ENCODE peak calls at places on chromosomes 6 and 20, in five cellular contexts. One of them, this sample, is unnamed.

GRCh38 chr6:33787954-33788693 is 806 bp downstream of the LEMD2 start:
- DNase-seq in upper lobe of right lung: peak; percentile 89
- DNase-seq in thoracic aorta: no peak
- DNase-seq in left ventricle myocardium inferior: peak; percentile 77
- DNase-seq in fibroblast of lung: peak; percentile 83
- DNase-seq in this sample: peak; percentile 88

GRCh38 chr6:8065519-8065911 is 1.3 kb upstream of the BLOC1S5 start:
- DNase-seq in upper lobe of right lung: no peak
- DNase-seq in thoracic aorta: no peak
- DNase-seq in left ventricle myocardium inferior: no peak
- DNase-seq in fibroblast of lung: no peak
- DNase-seq in this sample: no peak

GRCh38 chr6:75498862-75499261 is 5.3 kb upstream of the FILIP1 start:
- DNase-seq in upper lobe of right lung: no peak
- DNase-seq in thoracic aorta: no peak
- DNase-seq in left ventricle myocardium inferior: no peak
- DNase-seq in fibroblast of lung: no peak
- DNase-seq in this sample: no peak

GRCh38 chr6:168542301-168542700 is 101.3 kb downstream of the SMOC2 start:
- DNase-seq in upper lobe of right lung: no peak
- DNase-seq in thoracic aorta: no peak
- DNase-seq in left ventricle myocardium inferior: no peak
- DNase-seq in fibroblast of lung: no peak
- DNase-seq in this sample: no peak

GRCh38 chr6:110255356-110255755 is 75.1 kb downstream of the CDC40 start:
- DNase-seq in upper lobe of right lung: no peak
- DNase-seq in thoracic aorta: no peak
- DNase-seq in left ventricle myocardium inferior: no peak
- DNase-seq in fibroblast of lung: peak; percentile 33
- DNase-seq in this sample: peak; percentile 54

GRCh38 chr6:79461205-79461604 is 76.0 kb downstream of the LCA5 start:
- DNase-seq in upper lobe of right lung: no peak
- DNase-seq in thoracic aorta: no peak
- DNase-seq in left ventricle myocardium inferior: no peak
- DNase-seq in fibroblast of lung: no peak
- DNase-seq in this sample: no peak

GRCh38 chr20:10502098-10502526 is 67.0 kb downstream of the SLX4IP start:
- DNase-seq in upper lobe of right lung: no peak
- DNase-seq in thoracic aorta: no peak
- DNase-seq in left ventricle myocardium inferior: no peak
- DNase-seq in fibroblast of lung: no peak
- DNase-seq in this sample: no peak

GRCh38 chr6:87656857-87657256 is 45.2 kb downstream of the AKIRIN2 start:
- DNase-seq in upper lobe of right lung: no peak
- DNase-seq in thoracic aorta: no peak
- DNase-seq in left ventricle myocardium inferior: no peak
- DNase-seq in fibroblast of lung: no peak
- DNase-seq in this sample: no peak

GRCh38 chr20:38534756-38535155 is 46.2 kb upstream of the ADIG start:
- DNase-seq in upper lobe of right lung: no peak
- DNase-seq in thoracic aorta: no peak
- DNase-seq in left ventricle myocardium inferior: no peak
- DNase-seq in fibroblast of lung: no peak
- DNase-seq in this sample: no peak

GRCh38 chr6:137676888-137677287 is 182.7 kb upstream of the OLIG3 start:
- DNase-seq in upper lobe of right lung: no peak
- DNase-seq in thoracic aorta: no peak
- DNase-seq in left ventricle myocardium inferior: no peak
- DNase-seq in fibroblast of lung: no peak
- DNase-seq in this sample: no peak

GRCh38 chr6:12288844-12289654 is 1.1 kb upstream of the EDN1 start:
- DNase-seq in upper lobe of right lung: no peak
- DNase-seq in thoracic aorta: no peak
- DNase-seq in left ventricle myocardium inferior: peak; percentile 16
- DNase-seq in fibroblast of lung: peak; percentile 61
- DNase-seq in this sample: peak; percentile 80

GRCh38 chr6:31401403-31401802 is 2.0 kb upstream of the MICA start:
- DNase-seq in upper lobe of right lung: no peak
- DNase-seq in thoracic aorta: no peak
- DNase-seq in left ventricle myocardium inferior: no peak
- DNase-seq in fibroblast of lung: peak; percentile 76
- DNase-seq in this sample: peak; percentile 80

GRCh38 chr20:37362821-37363220 is 16.9 kb downstream of the SRC start:
- DNase-seq in upper lobe of right lung: peak; percentile 37
- DNase-seq in thoracic aorta: no peak
- DNase-seq in left ventricle myocardium inferior: no peak
- DNase-seq in fibroblast of lung: no peak
- DNase-seq in this sample: no peak

GRCh38 chr6:116366740-116367275 is 3.9 kb upstream of the DSE start:
- DNase-seq in upper lobe of right lung: no peak
- DNase-seq in thoracic aorta: no peak
- DNase-seq in left ventricle myocardium inferior: no peak
- DNase-seq in fibroblast of lung: no peak
- DNase-seq in this sample: no peak

GRCh38 chr6:155327326-155328073 is 13.2 kb upstream of the TFB1M start:
- DNase-seq in upper lobe of right lung: no peak
- DNase-seq in thoracic aorta: no peak
- DNase-seq in left ventricle myocardium inferior: no peak
- DNase-seq in fibroblast of lung: peak; percentile 82
- DNase-seq in this sample: peak; percentile 78

GRCh38 chr6:150738092-150738625 is 127.3 kb upstream of the MTHFD1L start:
- DNase-seq in upper lobe of right lung: no peak
- DNase-seq in thoracic aorta: no peak
- DNase-seq in left ventricle myocardium inferior: no peak
- DNase-seq in fibroblast of lung: peak; percentile 5
- DNase-seq in this sample: no peak

GRCh38 chr6:36977470-36977941 is 8.5 kb downstream of the MTCH1 start:
- DNase-seq in upper lobe of right lung: peak; percentile 62
- DNase-seq in thoracic aorta: no peak
- DNase-seq in left ventricle myocardium inferior: no peak
- DNase-seq in fibroblast of lung: no peak
- DNase-seq in this sample: no peak

GRCh38 chr6:17394192-17394611 is 807 bp downstream of the CAP2 start:
- DNase-seq in upper lobe of right lung: peak; percentile 67
- DNase-seq in thoracic aorta: no peak
- DNase-seq in left ventricle myocardium inferior: peak; percentile 22
- DNase-seq in fibroblast of lung: peak; percentile 60
- DNase-seq in this sample: peak; percentile 82

GRCh38 chr6:43946641-43947363 is 176.8 kb downstream of the VEGFA start:
- DNase-seq in upper lobe of right lung: no peak
- DNase-seq in thoracic aorta: no peak
- DNase-seq in left ventricle myocardium inferior: no peak
- DNase-seq in fibroblast of lung: no peak
- DNase-seq in this sample: no peak

GRCh38 chr20:49938173-49939163 is 2.3 kb downstream of the RNF114 start:
- DNase-seq in upper lobe of right lung: no peak
- DNase-seq in thoracic aorta: no peak
- DNase-seq in left ventricle myocardium inferior: peak; percentile 69
- DNase-seq in fibroblast of lung: peak; percentile 80
- DNase-seq in this sample: peak; percentile 87

GRCh38 chr6:12280458-12280857 is 9.7 kb upstream of the EDN1 start:
- DNase-seq in upper lobe of right lung: no peak
- DNase-seq in thoracic aorta: no peak
- DNase-seq in left ventricle myocardium inferior: no peak
- DNase-seq in fibroblast of lung: no peak
- DNase-seq in this sample: no peak

GRCh38 chr6:3228046-3228671 is 706 bp upstream of the TUBB2B start:
- DNase-seq in upper lobe of right lung: no peak
- DNase-seq in thoracic aorta: no peak
- DNase-seq in left ventricle myocardium inferior: no peak
- DNase-seq in fibroblast of lung: no peak
- DNase-seq in this sample: no peak

GRCh38 chr6:147223751-147224150 is 19.5 kb downstream of the STXBP5 start:
- DNase-seq in upper lobe of right lung: no peak
- DNase-seq in thoracic aorta: no peak
- DNase-seq in left ventricle myocardium inferior: no peak
- DNase-seq in fibroblast of lung: peak; percentile 49
- DNase-seq in this sample: no peak

GRCh38 chr6:101534386-101534785 is 140.9 kb downstream of the GRIK2 start:
- DNase-seq in upper lobe of right lung: no peak
- DNase-seq in thoracic aorta: no peak
- DNase-seq in left ventricle myocardium inferior: no peak
- DNase-seq in fibroblast of lung: peak; percentile 33
- DNase-seq in this sample: no peak

GRCh38 chr6:37222125-37222967 is 35.2 kb upstream of the TBC1D22B start:
- DNase-seq in upper lobe of right lung: peak; percentile 92
- DNase-seq in thoracic aorta: peak; percentile 50
- DNase-seq in left ventricle myocardium inferior: peak; percentile 79
- DNase-seq in fibroblast of lung: peak; percentile 86
- DNase-seq in this sample: peak; percentile 96

GRCh38 chr20:1150218-1150617 is 31.8 kb downstream of the PSMF1 start:
- DNase-seq in upper lobe of right lung: no peak
- DNase-seq in thoracic aorta: no peak
- DNase-seq in left ventricle myocardium inferior: no peak
- DNase-seq in fibroblast of lung: peak; percentile 6
- DNase-seq in this sample: no peak

GRCh38 chr6:122804962-122805499 is 16.0 kb downstream of the SMPDL3A start:
- DNase-seq in upper lobe of right lung: no peak
- DNase-seq in thoracic aorta: no peak
- DNase-seq in left ventricle myocardium inferior: no peak
- DNase-seq in fibroblast of lung: peak; percentile 66
- DNase-seq in this sample: no peak
- H3K36me3 ChIP-seq in upper lobe of right lung: peaks cover 16% of the 10 kb centered on the region
- H3K36me3 ChIP-seq in thoracic aorta: no peaks in the 10 kb centered on the region
- H3K36me3 ChIP-seq in left ventricle myocardium inferior: peaks cover 53% of the 10 kb centered on the region
- H3K36me3 ChIP-seq in fibroblast of lung: no peaks in the 10 kb centered on the region
- H3K36me3 ChIP-seq in this sample: peaks cover 3% of the 10 kb centered on the region

DNA sequence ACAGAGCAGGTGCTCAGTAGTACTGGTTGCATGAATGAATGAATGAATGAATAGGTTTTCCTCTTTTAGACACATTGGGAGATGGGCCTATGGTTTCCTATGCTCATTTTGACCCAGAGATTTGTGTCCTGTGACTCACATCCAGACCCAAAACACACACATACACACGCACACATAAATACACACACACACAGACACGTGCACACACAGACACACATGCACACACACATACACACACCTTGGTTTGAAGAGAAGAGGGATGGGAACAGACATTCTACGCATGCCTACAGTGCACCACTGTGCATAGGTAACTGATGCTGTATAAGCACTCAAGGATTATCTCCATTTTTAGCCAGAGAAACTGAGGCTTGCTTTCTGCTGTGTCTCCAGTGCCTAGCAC is 4.1 kb downstream of the JPH2 start:
- DNase-seq in upper lobe of right lung: no peak
- DNase-seq in thoracic aorta: no peak
- DNase-seq in left ventricle myocardium inferior: no peak
- DNase-seq in fibroblast of lung: no peak
- DNase-seq in this sample: no peak
- H3K27ac ChIP-seq in upper lobe of right lung: no peak overlapping the region
- H3K27ac ChIP-seq in thoracic aorta: peak overlapping the region; percentile 98
- H3K27ac ChIP-seq in left ventricle myocardium inferior: peak overlapping the region; percentile 94
- H3K27ac ChIP-seq in fibroblast of lung: no peak overlapping the region
- H3K27ac ChIP-seq in this sample: peak overlapping the region; percentile 99

DNA sequence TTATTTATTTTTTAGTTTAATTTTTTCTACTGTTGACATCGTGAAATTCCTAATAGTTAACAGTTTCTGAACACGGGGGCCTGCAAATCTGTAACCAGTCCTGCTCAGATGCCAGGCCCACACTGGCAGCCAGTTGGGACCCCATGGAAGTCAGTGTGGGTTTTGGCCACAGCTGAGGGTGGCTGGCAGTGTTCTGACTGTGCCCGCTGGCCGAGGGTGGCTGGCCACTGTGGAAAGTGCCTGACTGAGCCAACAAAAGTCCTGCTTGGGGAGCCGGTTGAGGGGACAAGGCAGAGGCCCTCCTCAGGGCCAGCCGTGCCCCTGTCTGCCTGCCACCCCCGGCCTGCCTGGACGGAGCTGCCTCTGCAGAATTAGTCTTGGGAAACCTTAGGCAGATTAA is 4.1 kb upstream of the PMEPA1 start:
- DNase-seq in upper lobe of right lung: no peak
- DNase-seq in thoracic aorta: no peak
- DNase-seq in left ventricle myocardium inferior: no peak
- DNase-seq in fibroblast of lung: no peak
- DNase-seq in this sample: no peak
- H3K9me3 ChIP-seq in upper lobe of right lung: no peaks in the 10 kb centered on the region
- H3K9me3 ChIP-seq in thoracic aorta: no peaks in the 10 kb centered on the region
- H3K9me3 ChIP-seq in left ventricle myocardium inferior: no peaks in the 10 kb centered on the region
- H3K9me3 ChIP-seq in fibroblast of lung: no peaks in the 10 kb centered on the region
- H3K9me3 ChIP-seq in this sample: no peaks in the 10 kb centered on the region

DNA sequence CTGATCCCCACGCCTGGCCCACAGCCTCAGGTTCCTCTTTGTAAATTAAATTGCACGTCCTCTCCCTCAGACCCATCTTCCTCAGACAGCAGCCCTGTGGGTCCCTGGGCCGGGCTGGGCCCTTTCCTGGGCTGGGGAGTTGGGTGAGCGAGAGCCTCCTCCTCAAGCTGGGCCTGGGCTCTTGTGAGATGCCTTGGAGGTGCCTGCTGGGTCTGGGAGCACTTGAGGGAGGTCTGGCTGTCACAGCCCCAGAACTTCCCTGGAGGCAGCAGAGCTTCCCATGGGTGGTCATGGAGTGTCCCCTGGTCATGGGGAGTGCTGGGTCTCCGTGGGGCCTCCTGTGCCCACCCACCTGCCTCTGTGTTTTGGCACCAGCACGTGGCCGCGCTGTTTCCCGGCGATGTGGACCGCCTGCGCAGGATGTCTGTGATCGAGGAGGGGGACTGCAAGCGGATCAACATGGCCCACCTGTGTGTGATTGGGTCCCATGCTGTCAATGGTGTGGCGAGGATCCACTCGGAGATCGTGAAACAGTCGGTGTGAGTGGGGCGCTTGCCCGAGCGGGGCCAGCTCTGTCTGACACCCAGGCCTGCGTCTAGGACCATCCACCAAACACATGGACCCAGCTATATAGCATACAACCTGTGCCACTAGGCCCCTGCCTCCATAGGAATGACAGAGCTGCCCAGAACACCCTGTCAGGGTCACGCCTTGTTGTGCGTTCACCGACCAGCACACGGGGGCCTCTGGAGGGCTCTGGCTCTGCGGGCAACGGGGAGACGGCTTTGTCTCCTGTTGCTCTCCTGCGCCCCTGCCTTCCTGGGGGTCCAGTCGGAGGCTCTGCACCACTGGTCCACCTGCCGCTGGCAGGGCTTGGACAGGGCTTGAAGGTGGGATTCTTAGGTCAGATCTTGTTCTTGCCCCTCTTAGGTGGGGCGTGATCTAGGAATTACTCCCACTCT is 33.0 kb downstream of the PYGB start:
- DNase-seq in upper lobe of right lung: peak; percentile 52
- DNase-seq in thoracic aorta: no peak
- DNase-seq in left ventricle myocardium inferior: peak; percentile 13
- DNase-seq in fibroblast of lung: no peak
- DNase-seq in this sample: no peak
- H3K36me3 ChIP-seq in upper lobe of right lung: peaks cover 91% of the 10 kb centered on the region
- H3K36me3 ChIP-seq in thoracic aorta: peaks cover 90% of the 10 kb centered on the region
- H3K36me3 ChIP-seq in left ventricle myocardium inferior: peaks cover 100% of the 10 kb centered on the region
- H3K36me3 ChIP-seq in fibroblast of lung: peaks cover 34% of the 10 kb centered on the region
- H3K36me3 ChIP-seq in this sample: peaks cover 72% of the 10 kb centered on the region